ENCODE peak calls at places on chromosomes 5 and 9, in four cellular contexts. One of them, this sample, is unnamed.
A peak's percentile ranks its signal among the peaks of the same experiment; 100 is the strongest.

GRCh38 chr5:116419258-116419657 is 155.4 kb downstream of the SEMA6A start:
- DNase-seq in Panc1: no peak
- DNase-seq in sigmoid colon: no peak
- DNase-seq in BJ: no peak
- DNase-seq in this sample: no peak

GRCh38 chr5:96142786-96143434 is 181.3 kb upstream of the ELL2 start:
- DNase-seq in Panc1: no peak
- DNase-seq in sigmoid colon: no peak
- DNase-seq in BJ: peak; percentile 78
- DNase-seq in this sample: no peak

GRCh38 chr9:104868687-104869404 is 59.1 kb downstream of the ABCA1 start:
- DNase-seq in Panc1: no peak
- DNase-seq in sigmoid colon: peak; percentile 88
- DNase-seq in BJ: peak; percentile 49
- DNase-seq in this sample: peak; percentile 86

GRCh38 chr5:97043511-97043910 is 98.9 kb downstream of the LIX1 start:
- DNase-seq in Panc1: no peak
- DNase-seq in sigmoid colon: no peak
- DNase-seq in BJ: no peak
- DNase-seq in this sample: no peak

GRCh38 chr9:123360161-123361085 is 4.4 kb downstream of the CRB2 start:
- DNase-seq in Panc1: no peak
- DNase-seq in sigmoid colon: no peak
- DNase-seq in BJ: no peak
- DNase-seq in this sample: peak; percentile 73

GRCh38 chr9:98251554-98251953 is 3.9 kb downstream of the TBC1D2 start:
- DNase-seq in Panc1: no peak
- DNase-seq in sigmoid colon: no peak
- DNase-seq in BJ: no peak
- DNase-seq in this sample: no peak

GRCh38 chr9:109441296-109441695 is 56.8 kb downstream of the PTPN3 start:
- DNase-seq in Panc1: no peak
- DNase-seq in sigmoid colon: no peak
- DNase-seq in BJ: no peak
- DNase-seq in this sample: no peak

GRCh38 chr5:103092676-103093075 is 27.3 kb downstream of the GIN1 start:
- DNase-seq in Panc1: no peak
- DNase-seq in sigmoid colon: no peak
- DNase-seq in BJ: no peak
- DNase-seq in this sample: no peak

GRCh38 chr9:22112870-22113846 is 104.1 kb upstream of the CDKN2B start:
- DNase-seq in Panc1: no peak
- DNase-seq in sigmoid colon: no peak
- DNase-seq in BJ: no peak
- DNase-seq in this sample: no peak

GRCh38 chr9:9560382-9561035 is 1052.3 kb downstream of the PTPRD start:
- DNase-seq in Panc1: no peak
- DNase-seq in sigmoid colon: no peak
- DNase-seq in BJ: no peak
- DNase-seq in this sample: no peak

GRCh38 chr5:78667461-78668103 is 19.0 kb upstream of the LHFPL2 start:
- DNase-seq in Panc1: no peak
- DNase-seq in sigmoid colon: no peak
- DNase-seq in BJ: no peak
- DNase-seq in this sample: no peak

GRCh38 chr5:148014276-148014675 is 49.5 kb upstream of the SPINK5 start:
- DNase-seq in Panc1: no peak
- DNase-seq in sigmoid colon: no peak
- DNase-seq in BJ: no peak
- DNase-seq in this sample: no peak

GRCh38 chr5:38384396-38384795 is 126.0 kb downstream of the EGFLAM start:
- DNase-seq in Panc1: no peak
- DNase-seq in sigmoid colon: no peak
- DNase-seq in BJ: no peak
- DNase-seq in this sample: no peak

GRCh38 chr9:19331877-19332276 is 48.2 kb downstream of the RPS6 start:
- DNase-seq in Panc1: no peak
- DNase-seq in sigmoid colon: no peak
- DNase-seq in BJ: no peak
- DNase-seq in this sample: no peak

DNA sequence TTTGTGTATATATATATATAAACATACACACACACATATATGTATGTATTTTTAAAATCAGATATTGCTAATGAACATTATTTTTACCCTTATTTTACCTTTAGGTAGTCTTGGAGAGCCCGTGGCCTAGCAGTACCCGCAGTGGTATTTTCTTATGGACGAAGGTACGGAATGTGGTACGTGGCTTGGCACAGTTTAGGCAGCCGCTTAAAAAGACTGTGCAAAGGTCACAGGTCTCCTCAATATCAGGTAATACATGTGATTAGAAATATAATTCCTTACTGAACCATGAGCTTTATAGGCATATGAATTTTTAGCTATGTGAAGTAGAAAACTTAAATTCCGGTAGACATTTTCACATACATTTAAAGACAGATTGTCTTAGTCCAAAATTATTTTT is 43.9 kb downstream of the RPS6 start:
- DNase-seq in Panc1: no peak
- DNase-seq in sigmoid colon: no peak
- DNase-seq in BJ: no peak
- DNase-seq in this sample: no peak
- H3K36me3 ChIP-seq in Panc1: no peaks in the 10 kb centered on the region
- H3K36me3 ChIP-seq in sigmoid colon: peaks cover 14% of the 10 kb centered on the region
- H3K36me3 ChIP-seq in BJ: peaks cover 2% of the 10 kb centered on the region
- H3K36me3 ChIP-seq in this sample: peaks cover 10% of the 10 kb centered on the region

GRCh38 chr9:92686954-92687353 is 17.0 kb upstream of the IPPK start:
- DNase-seq in Panc1: no peak
- DNase-seq in sigmoid colon: no peak
- DNase-seq in BJ: no peak
- DNase-seq in this sample: no peak
- TF ChIP-seq CTCF in Panc1: no peak
- TF ChIP-seq CTCF in sigmoid colon: no peak
- TF ChIP-seq CTCF in BJ: peak; percentile 23
- TF ChIP-seq CTCF in this sample: no peak

GRCh38 chr9:36603006-36603405 is 30.3 kb downstream of the MELK start:
- DNase-seq in Panc1: no peak
- DNase-seq in sigmoid colon: no peak
- DNase-seq in BJ: no peak
- DNase-seq in this sample: no peak

GRCh38 chr9:36594228-36594627 is 21.5 kb downstream of the MELK start:
- DNase-seq in Panc1: no peak
- DNase-seq in sigmoid colon: no peak
- DNase-seq in BJ: no peak
- DNase-seq in this sample: no peak

GRCh38 chr9:36592801-36593583 is 20.3 kb downstream of the MELK start:
- DNase-seq in Panc1: no peak
- DNase-seq in sigmoid colon: no peak
- DNase-seq in BJ: no peak
- DNase-seq in this sample: no peak

GRCh38 chr9:36597412-36598178 is 24.9 kb downstream of the MELK start:
- DNase-seq in Panc1: no peak
- DNase-seq in sigmoid colon: no peak
- DNase-seq in BJ: no peak
- DNase-seq in this sample: no peak

DNA sequence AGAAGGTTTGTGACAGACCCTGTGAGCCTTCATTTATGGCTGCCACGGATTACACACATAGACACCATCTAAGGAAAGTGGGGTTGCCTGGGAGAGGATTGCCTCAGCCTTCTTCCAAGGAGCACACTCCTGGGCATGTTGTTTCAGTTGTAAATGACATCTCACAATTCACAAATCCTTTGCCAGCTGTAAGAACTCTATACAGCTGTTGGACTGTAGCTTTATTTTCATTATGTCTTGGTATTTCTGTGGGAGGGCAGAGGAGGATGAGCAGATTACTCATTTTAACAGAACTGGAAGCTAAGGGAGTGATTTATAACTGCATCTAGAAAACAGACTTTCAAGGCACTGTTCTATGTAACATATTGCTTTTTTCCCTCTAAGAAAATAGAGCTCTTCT is 25.6 kb downstream of the MELK start:
- DNase-seq in Panc1: no peak
- DNase-seq in sigmoid colon: no peak
- DNase-seq in BJ: no peak
- DNase-seq in this sample: no peak
- H3K4me3 ChIP-seq in Panc1: no peak overlapping the region
- H3K4me3 ChIP-seq in sigmoid colon: no peak overlapping the region
- H3K4me3 ChIP-seq in BJ: no peak overlapping the region
- H3K4me3 ChIP-seq in this sample: no peak overlapping the region

GRCh38 chr5:77431286-77431685 is 60.8 kb downstream of the WDR41 start:
- DNase-seq in Panc1: no peak
- DNase-seq in sigmoid colon: no peak
- DNase-seq in BJ: peak; percentile 69
- DNase-seq in this sample: no peak
- H3K36me3 ChIP-seq in Panc1: peaks cover 5% of the 10 kb centered on the region
- H3K36me3 ChIP-seq in sigmoid colon: no peaks in the 10 kb centered on the region
- H3K36me3 ChIP-seq in BJ: peaks cover 10% of the 10 kb centered on the region
- H3K36me3 ChIP-seq in this sample: peaks cover 37% of the 10 kb centered on the region

DNA sequence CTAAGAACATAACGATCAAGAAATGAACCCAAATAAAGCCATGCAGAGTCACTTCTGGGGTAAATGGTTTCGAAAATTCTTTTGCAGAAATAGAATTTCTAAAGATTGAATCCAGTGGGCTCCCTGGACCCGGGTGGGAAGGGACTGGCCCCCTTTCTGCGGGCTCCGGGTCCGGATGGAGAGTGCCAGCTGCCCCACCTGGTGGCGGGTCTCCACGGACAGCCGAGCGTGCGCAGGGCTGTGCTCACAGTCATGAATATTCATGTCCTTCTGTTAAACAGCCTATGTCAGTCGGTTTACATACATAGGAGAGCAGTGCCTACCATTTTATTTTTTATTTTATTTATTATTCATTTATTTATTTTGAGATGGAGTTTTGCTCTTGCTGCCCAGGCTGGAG is 4.7 kb upstream of the PPP1R26 start:
- DNase-seq in Panc1: no peak
- DNase-seq in sigmoid colon: no peak
- DNase-seq in BJ: no peak
- DNase-seq in this sample: peak; percentile 33
- TF ChIP-seq CTCF in Panc1: peak; percentile 76
- TF ChIP-seq CTCF in sigmoid colon: no peak
- TF ChIP-seq CTCF in BJ: peak; percentile 53
- TF ChIP-seq CTCF in this sample: peak; percentile 38

GRCh38 chr9:133113928-133114351 is 7.1 kb downstream of the RALGDS start:
- DNase-seq in Panc1: no peak
- DNase-seq in sigmoid colon: peak; percentile 72
- DNase-seq in BJ: no peak
- DNase-seq in this sample: peak; percentile 62
- H3K4me3 ChIP-seq in Panc1: no peak overlapping the region
- H3K4me3 ChIP-seq in sigmoid colon: no peak overlapping the region
- H3K4me3 ChIP-seq in BJ: no peak overlapping the region
- H3K4me3 ChIP-seq in this sample: no peak overlapping the region

DNA sequence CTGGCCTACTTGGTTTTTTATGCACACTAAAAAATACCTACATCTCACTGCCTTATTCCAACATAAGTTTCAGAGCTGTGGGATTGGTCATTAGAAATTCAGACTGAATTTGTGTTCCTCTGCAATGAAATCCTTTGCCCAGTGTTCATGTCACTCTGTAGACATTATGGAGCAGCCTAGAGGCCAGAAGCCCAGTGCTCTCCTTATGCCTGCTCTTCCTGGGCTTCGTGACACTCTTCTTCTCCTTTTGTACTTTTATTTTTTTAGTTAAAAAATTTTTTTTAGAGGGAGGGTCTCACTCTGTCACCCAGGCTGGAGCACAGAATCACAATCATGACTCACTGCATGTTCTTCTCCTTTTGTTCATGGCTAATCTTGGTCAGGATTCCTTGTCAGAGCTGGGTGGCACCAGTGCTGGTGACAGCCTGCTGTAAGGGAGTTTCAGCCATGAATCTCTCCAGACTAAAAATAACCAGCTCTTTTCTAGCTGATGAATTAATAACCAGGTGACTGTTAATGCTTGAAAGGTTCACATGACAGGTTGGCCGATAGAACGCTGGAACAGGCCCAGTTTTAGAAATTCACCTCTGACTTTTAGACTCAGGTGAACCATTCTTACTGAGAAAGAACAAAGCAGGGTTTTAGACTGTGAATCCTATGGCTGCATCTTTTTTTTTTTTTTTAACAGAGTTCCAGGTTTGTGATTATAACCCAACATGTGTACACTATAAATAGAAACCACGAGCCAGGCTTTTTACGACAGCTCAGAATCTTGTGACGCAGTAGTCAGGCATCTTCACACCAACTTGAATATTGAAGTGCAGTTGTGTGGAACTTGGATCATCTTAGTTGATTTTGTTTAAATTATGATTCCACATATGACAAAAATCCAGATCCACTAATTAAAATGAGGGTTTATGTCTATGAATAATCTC is 34.0 kb upstream of the C5orf47 start:
- DNase-seq in Panc1: peak; percentile 69
- DNase-seq in sigmoid colon: peak; percentile 74
- DNase-seq in BJ: peak; percentile 76
- DNase-seq in this sample: peak; percentile 60
- H3K36me3 ChIP-seq in Panc1: peaks cover 18% of the 10 kb centered on the region
- H3K36me3 ChIP-seq in sigmoid colon: peaks cover 31% of the 10 kb centered on the region
- H3K36me3 ChIP-seq in BJ: peaks cover 7% of the 10 kb centered on the region
- H3K36me3 ChIP-seq in this sample: peaks cover 23% of the 10 kb centered on the region

GRCh38 chr5:31196309-31196708 is 2.8 kb downstream of the CDH6 start:
- DNase-seq in Panc1: no peak
- DNase-seq in sigmoid colon: no peak
- DNase-seq in BJ: no peak
- DNase-seq in this sample: no peak
- TF ChIP-seq CTCF in Panc1: no peak
- TF ChIP-seq CTCF in sigmoid colon: no peak
- TF ChIP-seq CTCF in BJ: no peak
- TF ChIP-seq CTCF in this sample: no peak